ENCODE peak calls at places on chromosomes 16 and 17, in ten cellular contexts. M is adrenal gland, U is OCI-LY7, H is AG04449, V is left ventricle myocardium inferior, P is upper lobe of left lung, W is left lung, O is spleen, L is astrocyte of the cerebellum, Z is suprapubic skin. I is an unnamed sample.

GRCh38 chr17:81345211-81346089 is 49.8 kb upstream of the BAHCC1 start:
- DNase-seq in U (peak; percentile 72), L (peak; percentile 70), O (peak; percentile 93), W (peak; percentile 84), M (peak; percentile 86), V (peak; percentile 90), P (peak; percentile 97), Z (peak; percentile 96), H (no peak), I (peak; percentile 42)

GRCh38 chr16:71917900-71918299 is 22.6 kb downstream of the IST1 start:
- DNase-seq in M (no peak), V (no peak), Z (no peak), P (no peak), W (no peak), O (no peak), L (peak; percentile 5), U (no peak), H (peak; percentile 55), I (no peak)

GRCh38 chr16:27169511-27170071 is 33.7 kb upstream of the KDM8 start:
- DNase-seq in Z (no peak), L (peak; percentile 67), V (no peak), H (peak; percentile 72), P (no peak), W (peak; percentile 41), U (peak; percentile 77), O (no peak), M (no peak), I (no peak)

GRCh38 chr16:86298166-86299131 is 211.9 kb upstream of the FOXF1 start:
- DNase-seq in V (no peak), O (no peak), Z (peak; percentile 53), H (no peak), M (no peak), W (peak; percentile 19), L (no peak), P (no peak), U (no peak), I (no peak)

GRCh38 chr17:6092923-6093468 is 22.8 kb downstream of the WSCD1 start:
- DNase-seq in L (no peak), W (no peak), Z (no peak), V (no peak), M (no peak), H (no peak), O (peak; percentile 41), U (no peak), P (no peak), I (no peak)

GRCh38 chr16:46976550-46976949 is 3.1 kb upstream of the DNAJA2 start:
- DNase-seq in M (no peak), O (no peak), H (no peak), U (peak; percentile 11), L (no peak), Z (no peak), P (no peak), W (no peak), V (no peak), I (no peak)

GRCh38 chr16:1431497-1432270 is 806 bp downstream of the PERCC1 start:
- DNase-seq in Z (no peak), O (no peak), P (peak; percentile 72), U (no peak), V (no peak), M (no peak), W (no peak), H (no peak), L (no peak), I (no peak)

GRCh38 chr16:55638256-55638655 is 17.5 kb upstream of the SLC6A2 start:
- DNase-seq in W (no peak), P (no peak), U (no peak), M (no peak), V (no peak), O (no peak), L (no peak), Z (no peak), H (no peak), I (no peak)

GRCh38 chr17:38608648-38609047 is 2.9 kb upstream of the SRCIN1 start:
- DNase-seq in W (peak; percentile 44), Z (no peak), L (no peak), M (no peak), U (no peak), P (no peak), H (no peak), O (no peak), V (no peak), I (no peak)

GRCh38 chr17:4033751-4034251 is 69.6 kb upstream of the ATP2A3 start:
- DNase-seq in H (no peak), U (no peak), W (no peak), L (no peak), O (no peak), Z (no peak), P (no peak), V (no peak), M (no peak), I (no peak)

GRCh38 chr16:1533443-1533951 is at the start of gene TMEM204:
- DNase-seq in V (peak; percentile 86), Z (no peak), U (no peak), O (peak; percentile 86), W (no peak), P (peak; percentile 84), M (no peak), H (peak; percentile 28), L (no peak), I (no peak)

GRCh38 chr17:45091778-45092425 is 30.8 kb downstream of the NMT1 start:
- DNase-seq in P (no peak), W (no peak), M (no peak), Z (no peak), H (no peak), U (no peak), O (peak; percentile 21), L (no peak), V (no peak), I (no peak)

GRCh38 chr16:49967012-49967559 is 57.9 kb upstream of the CNEP1R1 start:
- DNase-seq in P (peak; percentile 18), O (no peak), W (no peak), V (peak; percentile 34), L (no peak), Z (no peak), H (no peak), U (no peak), M (no peak), I (no peak)

GRCh38 chr17:67779098-67779672 is 46.1 kb upstream of the BPTF start:
- DNase-seq in O (peak; percentile 74), V (peak; percentile 42), L (peak; percentile 42), P (peak; percentile 85), M (peak; percentile 79), H (peak; percentile 16), W (no peak), Z (no peak), U (peak; percentile 30), I (no peak)

GRCh38 chr17:64632193-64632592 is 29.9 kb downstream of the SMURF2 start:
- DNase-seq in U (no peak), M (no peak), V (no peak), P (no peak), W (no peak), Z (no peak), H (no peak), O (no peak), L (no peak), I (no peak)

GRCh38 chr16:20409398-20410152 is at the start of gene ACSM5:
- DNase-seq in V (peak; percentile 56), O (no peak), H (no peak), P (no peak), W (no peak), L (no peak), M (peak; percentile 45), U (no peak), Z (no peak), I (peak; percentile 67)

GRCh38 chr16:25311950-25312349 is 54.3 kb upstream of the ZKSCAN2 start:
- DNase-seq in H (no peak), U (no peak), V (no peak), Z (no peak), P (no peak), O (no peak), L (no peak), M (no peak), W (no peak), I (no peak)

GRCh38 chr17:10754109-10754508 is 24.3 kb upstream of the TMEM220 start:
- DNase-seq in H (no peak), W (no peak), Z (no peak), P (no peak), L (no peak), O (no peak), V (no peak), M (peak; percentile 54), U (peak; percentile 33), I (no peak)
- TF ChIP-seq CTCF in H (peak; percentile 29), W (no peak), Z (peak; percentile 30), P (no peak), L (peak; percentile 35), O (peak; percentile 11), V (peak; percentile 37), M (peak; percentile 65), U (peak; percentile 70), I (no peak)

DNA sequence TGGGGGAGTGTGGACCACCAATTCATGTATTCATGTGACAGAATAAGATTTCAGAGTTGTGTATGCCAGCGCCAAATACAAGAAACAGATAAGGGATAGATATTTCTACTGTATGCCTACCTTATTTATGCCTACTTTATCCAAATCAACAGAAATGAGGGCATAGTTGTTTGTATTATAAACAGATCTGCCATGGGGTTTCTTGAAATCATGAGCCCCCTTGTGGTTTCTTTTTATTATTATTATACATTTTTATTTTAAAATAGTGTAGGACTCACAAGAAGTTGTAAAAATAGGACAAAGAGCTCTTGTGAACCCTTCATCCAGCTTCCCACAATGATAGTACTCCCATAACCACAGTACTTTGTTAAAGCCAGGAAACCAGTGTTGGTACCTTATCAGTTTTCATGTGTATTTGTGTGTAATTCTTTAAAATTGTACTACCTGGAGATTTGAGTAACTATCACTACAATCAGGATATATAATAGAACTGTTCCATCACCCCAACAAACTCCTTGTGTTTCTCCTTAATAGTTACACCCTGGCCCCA is 229.4 kb downstream of the CCDC182 start:
- DNase-seq in P (no peak), V (no peak), W (no peak), U (peak; percentile 36), M (no peak), O (no peak), L (no peak), H (no peak), Z (no peak), I (no peak)
- TF ChIP-seq CTCF in P (no peak), V (peak; percentile 15), W (no peak), U (no peak), M (no peak), O (no peak), L (no peak), H (no peak), Z (no peak), I (no peak)

GRCh38 chr16:69311533-69312388 is 611 bp downstream of the VPS4A start:
- DNase-seq in O (peak; percentile 94), H (no peak), U (peak; percentile 67), V (no peak), Z (no peak), P (no peak), W (no peak), L (no peak), M (no peak), I (no peak)
- TF ChIP-seq CTCF in O (no peak), H (no peak), U (peak; percentile 66), V (no peak), Z (no peak), P (no peak), W (no peak), L (no peak), M (no peak), I (no peak)

DNA sequence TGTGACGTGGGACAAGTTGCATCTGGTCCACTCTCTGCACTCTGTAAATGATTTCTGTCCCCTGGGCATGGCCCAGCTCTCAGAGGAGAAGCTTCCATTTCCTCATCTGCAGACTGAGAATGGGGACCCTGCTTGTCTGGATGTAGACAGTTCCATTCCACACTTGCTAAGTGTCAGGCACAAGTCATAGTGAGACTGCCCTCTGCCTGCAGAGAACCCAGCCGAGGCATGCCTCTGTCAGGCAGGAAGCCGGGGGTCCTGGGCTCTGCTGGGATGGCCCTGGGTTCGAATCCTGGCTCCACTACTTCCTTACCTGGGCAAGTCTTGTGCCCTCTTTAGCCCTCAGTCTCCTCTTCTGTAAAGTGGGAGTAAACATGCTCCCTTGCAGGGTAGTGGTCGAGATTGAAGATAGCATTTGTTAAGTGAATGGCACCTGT is 4.1 kb downstream of the MAP2K3 start:
- DNase-seq in H (no peak), P (no peak), Z (no peak), L (no peak), U (peak; percentile 81), V (no peak), O (no peak), M (no peak), W (no peak), I (no peak)
- TF ChIP-seq CTCF in H (no peak), P (no peak), Z (no peak), L (no peak), U (peak; percentile 72), V (peak; percentile 13), O (no peak), M (no peak), W (no peak), I (no peak)

I was measured in dorsolateral prefrontal cortex.